ENCODE peak calls at places on chromosomes 7 and 10, in eight cellular contexts. Q is astrocyte, S is PC-9, K is fibroblast of lung, C is hepatocyte, V is GM23248, D is K562, P is GM23338. F is an unnamed sample.

GRCh38 chr7:1620835-1621234 is 49.2 kb upstream of the ELFN1 start:
- DNase-seq in Q (no peak), S (no peak), K (no peak), C (no peak), V (no peak), D (no peak), P (no peak), F (no peak)

GRCh38 chr7:155190608-155191536 is 106.8 kb upstream of the INSIG1 start:
- DNase-seq in Q (no peak), S (peak), K (peak), C (peak), V (peak), D (peak), P (peak), F (no peak)

GRCh38 chr10:48910557-48910956 is 29.1 kb downstream of the LRRC18 start:
- DNase-seq in Q (no peak), S (no peak), K (no peak), C (no peak), V (no peak), D (no peak), P (no peak), F (no peak)

GRCh38 chr7:17770710-17771375 is 169.5 kb downstream of the SNX13 start:
- DNase-seq in Q (no peak), S (no peak), K (no peak), C (no peak), V (no peak), D (no peak), P (no peak), F (no peak)

GRCh38 chr10:69801094-69801433 is 642 bp upstream of the COL13A1 start:
- DNase-seq in Q (no peak), S (peak), K (peak), C (peak), V (peak), D (peak), P (peak), F (peak)

GRCh38 chr7:106285801-106286492 is 1.2 kb upstream of the NAMPT start:
- DNase-seq in Q (peak), S (no peak), K (peak), C (no peak), V (no peak), D (no peak), P (no peak), F (no peak)

GRCh38 chr7:158561659-158562058 is 26.0 kb downstream of the PTPRN2 start:
- DNase-seq in Q (no peak), S (no peak), K (no peak), C (no peak), V (no peak), D (no peak), P (no peak), F (no peak)

GRCh38 chr10:26407406-26407969 is 30.7 kb upstream of the APBB1IP start:
- DNase-seq in Q (peak), S (no peak), K (no peak), C (peak), V (peak), D (no peak), P (no peak), F (no peak)

GRCh38 chr7:102119925-102120324 is 166.7 kb upstream of the SH2B2 start:
- DNase-seq in Q (no peak), S (no peak), K (no peak), C (no peak), V (no peak), D (no peak), P (no peak), F (no peak)

GRCh38 chr10:101131962-101132635 is 999 bp downstream of the TLX1 start:
- DNase-seq in Q (no peak), S (no peak), K (no peak), C (no peak), V (no peak), D (no peak), P (peak), F (no peak)

GRCh38 chr7:150946826-150947750 is 31.0 kb downstream of the KCNH2 start:
- DNase-seq in Q (no peak), S (no peak), K (no peak), C (no peak), V (no peak), D (no peak), P (no peak), F (no peak)

GRCh38 chr10:3095373-3096139 is 28.2 kb downstream of the PFKP start:
- DNase-seq in Q (peak), S (peak), K (peak), C (peak), V (peak), D (peak), P (no peak), F (peak)

GRCh38 chr10:1543596-1543995 is 193.7 kb downstream of the ADARB2 start:
- DNase-seq in Q (no peak), S (no peak), K (no peak), C (no peak), V (no peak), D (no peak), P (no peak), F (no peak)

GRCh38 chr10:20986049-20986448 is 88.9 kb upstream of the NEBL start:
- DNase-seq in Q (no peak), S (no peak), K (peak), C (no peak), V (no peak), D (no peak), P (no peak), F (no peak)

GRCh38 chr7:25014735-25015134 is 34.8 kb upstream of the OSBPL3 start:
- DNase-seq in Q (peak), S (no peak), K (peak), C (no peak), V (peak), D (no peak), P (no peak), F (peak)

GRCh38 chr7:82444220-82445049 is 858 bp upstream of the CACNA2D1 start:
- DNase-seq in Q (no peak), S (no peak), K (no peak), C (no peak), V (no peak), D (no peak), P (peak), F (no peak)

GRCh38 chr7:150466477-150466876 is 16.0 kb downstream of the GIMAP8 start:
- DNase-seq in Q (no peak), S (no peak), K (no peak), C (no peak), V (no peak), D (no peak), P (no peak), F (no peak)

GRCh38 chr7:30168800-30169584 is 34.2 kb downstream of the MTURN start:
- DNase-seq in Q (peak), S (peak), K (peak), C (peak), V (peak), D (no peak), P (peak), F (peak)

GRCh38 chr10:93462371-93462770 is 19.8 kb downstream of the MYOF start:
- DNase-seq in Q (no peak), S (no peak), K (no peak), C (no peak), V (peak), D (no peak), P (no peak), F (no peak)

GRCh38 chr10:52499281-52499680 is 185.2 kb downstream of the DKK1 start:
- DNase-seq in Q (no peak), S (peak), K (no peak), C (peak), V (no peak), D (no peak), P (no peak), F (no peak)

GRCh38 chr10:46547881-46548780 is 8.3 kb downstream of the GPRIN2 start:
- DNase-seq in Q (peak), S (no peak), K (no peak), C (no peak), V (peak), D (no peak), P (no peak), F (no peak)

GRCh38 chr7:70177166-70177565 is 578.9 kb downstream of the AUTS2 start:
- DNase-seq in Q (peak), S (no peak), K (no peak), C (no peak), V (peak), D (no peak), P (no peak), F (no peak)

GRCh38 chr7:142391191-142391992 is 133.5 kb upstream of the PRSS58 start:
- DNase-seq in Q (no peak), S (peak), K (no peak), C (peak), V (peak), D (peak), P (peak), F (no peak)

GRCh38 chr7:123769371-123769770 is 20.6 kb upstream of the WASL start:
- DNase-seq in Q (peak), S (peak), K (peak), C (no peak), V (peak), D (no peak), P (no peak), F (no peak)

GRCh38 chr7:12833829-12834228 is 146.4 kb downstream of the ARL4A start:
- DNase-seq in Q (no peak), S (no peak), K (no peak), C (no peak), V (no peak), D (no peak), P (no peak), F (no peak)

GRCh38 chr10:118485641-118486040 is 109.8 kb downstream of the PRLHR start:
- DNase-seq in Q (no peak), S (no peak), K (no peak), C (no peak), V (no peak), D (no peak), P (no peak), F (no peak)

GRCh38 chr7:127667017-127667670 is 15.2 kb downstream of the SND1 start:
- DNase-seq in Q (peak), S (no peak), K (peak), C (no peak), V (peak), D (no peak), P (no peak), F (peak)
- H3K4me3 ChIP-seq in Q (no peak), S (no peak), K (no peak), C (no peak), V (peak), D (no peak), P (no peak), F (no peak)

DNA sequence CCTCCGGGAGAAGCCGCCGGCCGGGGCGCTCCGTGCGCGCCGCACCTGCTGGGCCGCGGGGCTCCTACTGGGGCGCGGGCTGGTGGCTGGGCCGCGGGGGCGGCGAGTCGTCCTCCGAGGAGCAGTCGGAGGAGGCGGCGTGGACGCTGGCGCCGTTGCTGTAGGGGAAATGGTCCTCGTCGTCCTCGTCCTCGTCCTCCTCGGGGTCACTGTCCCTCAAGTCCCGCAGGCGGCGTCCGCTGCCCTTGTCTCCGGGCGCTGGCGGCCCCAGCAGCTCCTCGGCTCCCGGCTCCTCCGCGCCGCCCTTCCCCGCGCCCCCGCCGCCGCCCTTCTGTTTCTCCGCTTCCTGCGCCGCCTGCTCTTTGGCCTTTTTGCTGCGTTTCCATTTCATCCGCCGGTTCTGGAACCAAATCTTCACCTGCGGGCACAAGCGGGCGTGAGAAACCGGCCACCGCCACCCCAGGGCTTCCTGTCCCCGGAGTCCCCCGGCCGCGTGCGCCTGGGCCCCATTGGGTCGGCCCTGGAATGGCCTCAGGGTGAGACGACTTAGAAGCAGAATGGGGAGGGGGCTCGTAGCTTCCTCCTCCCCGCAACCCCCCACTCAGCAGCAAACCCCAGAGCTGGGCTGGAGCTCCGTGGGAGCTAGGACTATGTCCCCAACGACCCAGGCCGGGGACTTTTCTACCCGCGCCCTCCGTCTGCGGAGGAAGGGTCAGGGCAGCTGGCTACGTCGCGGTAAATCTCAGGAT is 4.8 kb downstream of the MNX1 start:
- DNase-seq in Q (no peak), S (no peak), K (no peak), C (no peak), V (peak), D (no peak), P (peak), F (no peak)
- TF ChIP-seq EZH2 in Q (peak), S (no peak), K (peak), C (peak), V (peak), D (no peak), P (peak), F (peak)

DNA sequence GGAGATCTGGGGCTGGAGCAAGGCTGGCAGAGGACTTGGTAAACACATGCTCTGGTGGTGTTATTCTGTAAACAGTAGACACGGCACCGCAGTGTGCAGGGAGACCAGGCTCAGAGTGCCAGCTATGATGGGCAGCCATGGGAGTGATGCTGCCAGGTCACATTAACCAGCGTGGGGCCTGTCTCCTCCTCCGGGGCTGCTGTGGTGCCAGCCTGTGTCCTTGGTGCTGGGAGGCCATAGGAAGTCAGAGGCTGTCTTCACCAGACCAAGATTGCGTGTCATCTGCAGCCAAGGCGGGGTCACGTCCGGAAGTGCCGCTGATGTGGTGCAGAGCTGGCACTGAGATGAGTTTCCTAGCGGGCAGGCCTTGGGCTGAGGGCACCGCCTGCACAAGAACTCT is 236.0 kb downstream of the GLRX3 start:
- DNase-seq in Q (no peak), S (no peak), K (no peak), C (no peak), V (no peak), D (no peak), P (no peak), F (no peak)
- H3K4me3 ChIP-seq in Q (no peak), S (no peak), K (no peak), C (no peak), V (no peak), D (no peak), P (no peak), F (no peak)

DNA sequence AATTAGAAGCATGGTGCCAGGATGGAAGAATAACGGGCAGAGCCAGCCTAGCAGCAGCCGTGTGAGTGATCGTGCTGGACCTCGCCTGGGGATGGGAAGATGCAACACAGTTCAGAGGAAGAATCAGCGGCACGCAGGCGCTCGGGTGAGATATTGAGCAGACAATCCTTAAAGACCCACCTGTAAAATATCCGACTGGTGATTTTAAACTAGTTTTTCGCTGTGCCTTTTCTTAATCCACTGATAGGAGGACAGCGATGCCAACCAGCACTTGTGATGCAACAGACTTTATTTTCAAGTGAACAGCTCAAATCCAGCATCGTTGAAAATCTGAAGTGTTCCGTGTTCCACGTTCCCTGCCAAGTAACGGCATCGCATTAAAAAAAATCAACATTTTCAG is 214.7 kb downstream of the TEX36 start:
- DNase-seq in Q (no peak), S (no peak), K (no peak), C (no peak), V (no peak), D (no peak), P (no peak), F (no peak)
- TF ChIP-seq EZH2 in Q (no peak), S (no peak), K (no peak), C (no peak), V (no peak), D (no peak), P (no peak), F (no peak)

DNA sequence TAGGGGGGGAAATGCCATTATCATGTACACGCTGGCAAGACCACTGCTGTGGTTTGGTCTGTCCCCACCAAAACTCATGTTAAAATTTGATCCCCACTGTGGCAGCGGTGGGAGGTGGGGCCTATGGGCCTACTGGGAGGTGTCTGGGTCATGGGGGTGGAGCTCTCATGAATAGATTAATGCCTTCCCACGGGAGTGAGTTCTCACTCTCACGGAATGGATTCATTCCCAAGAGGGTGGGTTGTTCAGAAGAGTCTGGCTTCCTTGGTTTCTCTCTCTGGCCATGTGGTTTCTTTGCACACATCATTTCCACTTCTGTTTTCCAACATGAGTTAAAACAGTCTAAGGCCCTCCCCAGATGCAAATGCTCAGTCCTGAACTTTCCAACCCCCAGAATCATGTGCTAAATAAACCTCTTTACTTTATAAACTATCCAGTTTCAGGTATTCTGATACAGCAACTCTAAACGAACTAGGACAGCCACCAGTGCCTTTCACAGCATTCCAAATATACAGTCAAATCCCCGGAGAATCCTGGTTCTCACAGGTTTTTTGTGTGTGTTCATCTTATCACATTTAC is 44.3 kb downstream of the SMURF1 start:
- DNase-seq in Q (no peak), S (no peak), K (no peak), C (no peak), V (peak), D (no peak), P (no peak), F (no peak)
- H3K4me3 ChIP-seq in Q (no peak), S (no peak), K (no peak), C (no peak), V (no peak), D (no peak), P (no peak), F (no peak)

GRCh38 chr7:98616381-98617050 is 569 bp upstream of the NPTX2 start:
- DNase-seq in Q (no peak), S (no peak), K (no peak), C (no peak), V (no peak), D (no peak), P (peak), F (no peak)

GRCh38 chr7:98618786-98619185 is 1.7 kb downstream of the NPTX2 start:
- DNase-seq in Q (no peak), S (no peak), K (no peak), C (no peak), V (peak), D (no peak), P (no peak), F (no peak)

GRCh38 chr7:98617051-98617959 is at the start of gene NPTX2:
- DNase-seq in Q (no peak), S (no peak), K (no peak), C (peak), V (peak), D (no peak), P (peak), F (no peak)

GRCh38 chr7:98619450-98620321 is 2.6 kb downstream of the NPTX2 start:
- DNase-seq in Q (peak), S (no peak), K (no peak), C (peak), V (peak), D (no peak), P (peak), F (no peak)

GRCh38 chr7:98617960-98618418 is 904 bp downstream of the NPTX2 start:
- DNase-seq in Q (no peak), S (no peak), K (no peak), C (no peak), V (peak), D (no peak), P (peak), F (no peak)
- TF ChIP-seq EZH2 in Q (peak), S (no peak), K (no peak), C (peak), V (peak), D (no peak), P (peak), F (peak)

DNA sequence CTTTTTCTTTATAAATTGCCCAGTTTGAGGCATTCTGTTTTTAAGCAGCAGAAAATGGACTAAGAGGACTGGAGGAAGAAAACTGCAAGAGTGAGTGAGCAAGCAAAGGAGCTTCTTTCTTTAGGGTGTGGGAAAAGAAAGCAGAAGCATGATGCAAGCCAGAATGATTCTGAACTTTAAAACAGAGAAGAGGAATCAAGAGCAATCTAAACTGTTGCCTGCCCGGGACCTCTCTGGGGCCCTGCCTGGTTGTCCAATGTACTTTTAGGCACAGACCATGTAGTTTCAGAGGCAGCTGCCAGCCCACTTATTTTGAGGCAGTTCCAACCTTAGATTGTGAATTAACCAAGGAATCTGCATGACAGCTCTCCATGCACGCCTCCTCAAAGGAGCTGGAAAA is 186.3 kb downstream of the PLPP4 start:
- DNase-seq in Q (no peak), S (no peak), K (no peak), C (no peak), V (no peak), D (no peak), P (no peak), F (no peak)
- H3K4me3 ChIP-seq in Q (no peak), S (no peak), K (no peak), C (no peak), V (no peak), D (no peak), P (no peak), F (no peak)

GRCh38 chr10:75431180-75432111 is at the start of gene LRMDA:
- DNase-seq in Q (no peak), S (no peak), K (no peak), C (peak), V (peak), D (no peak), P (peak), F (no peak)
- TF ChIP-seq EZH2 in Q (peak), S (no peak), K (peak), C (no peak), V (no peak), D (no peak), P (peak), F (no peak)

GRCh38 chr10:133276100-133276434 is 601 bp downstream of the ADAM8 start:
- DNase-seq in Q (no peak), S (no peak), K (no peak), C (no peak), V (no peak), D (no peak), P (no peak), F (no peak)
- H3K4me3 ChIP-seq in Q (no peak), S (peak), K (no peak), C (no peak), V (no peak), D (peak), P (peak), F (peak)

F was measured in keratinocyte.